ENCODE peak calls at places on chromosome 15, in six cellular contexts. D is sigmoid colon, J is lower lobe of right lung, E is GM23338, A is right atrium auricular region, B is BE2C. Z is an unnamed sample.

GRCh38 chr15:38894260-38894948 is 329.8 kb upstream of the RASGRP1 start:
- DNase-seq in J (no peak), B (no peak), D (no peak), A (no peak), E (no peak), Z (no peak)

GRCh38 chr15:34001536-34001935 is 33.2 kb downstream of the CHRM5 start:
- DNase-seq in D (no peak), E (no peak), B (no peak), A (no peak), J (no peak), Z (no peak)

GRCh38 chr15:63135804-63136203 is 14.1 kb downstream of the LACTB start:
- DNase-seq in A (no peak), J (no peak), D (no peak), B (no peak), E (no peak), Z (no peak)

GRCh38 chr15:76150508-76150907 is 90.7 kb downstream of the TMEM266 start:
- DNase-seq in D (no peak), B (no peak), E (no peak), J (peak), A (no peak), Z (no peak)

GRCh38 chr15:44813231-44813630 is 76.9 kb downstream of the TRIM69 start:
- DNase-seq in D (no peak), B (no peak), A (no peak), J (no peak), E (no peak), Z (no peak)

GRCh38 chr15:67083135-67083766 is 17.8 kb downstream of the SMAD3 start:
- DNase-seq in J (no peak), A (no peak), D (no peak), B (no peak), E (no peak), Z (no peak)

GRCh38 chr15:33968224-33968623 is at the start of gene CHRM5:
- DNase-seq in A (no peak), E (no peak), J (no peak), B (peak), D (no peak), Z (no peak)

GRCh38 chr15:70327328-70328136 is 229.8 kb upstream of the TLE3 start:
- DNase-seq in B (no peak), A (peak), D (no peak), J (no peak), E (no peak), Z (no peak)

GRCh38 chr15:41116872-41117242 is 777 bp upstream of the INO80 start:
- DNase-seq in B (no peak), D (no peak), E (no peak), A (no peak), J (no peak), Z (no peak)

GRCh38 chr15:29925227-29926082 is 103.2 kb upstream of the TJP1 start:
- DNase-seq in J (peak), A (no peak), E (peak), D (peak), B (peak), Z (no peak)

GRCh38 chr15:85457392-85457968 is 77.1 kb downstream of the AKAP13 start:
- DNase-seq in J (no peak), B (no peak), D (no peak), E (no peak), A (no peak), Z (no peak)

GRCh38 chr15:87528873-87529272 is 727.7 kb downstream of the NTRK3 start:
- DNase-seq in D (no peak), E (no peak), B (no peak), A (no peak), J (no peak), Z (no peak)

GRCh38 chr15:35260961-35261360 is 175.9 kb upstream of the NANOGP8 start:
- DNase-seq in A (no peak), B (no peak), D (no peak), J (no peak), E (no peak), Z (no peak)

GRCh38 chr15:85622432-85622831 is 172.3 kb downstream of the KLHL25 start:
- DNase-seq in A (no peak), J (no peak), D (no peak), E (no peak), B (no peak), Z (no peak)

GRCh38 chr15:81480645-81481053 is 106.6 kb upstream of the TMC3 start:
- DNase-seq in B (peak), D (no peak), E (peak), A (no peak), J (no peak), Z (no peak)

GRCh38 chr15:27271258-27271657 is 300.3 kb downstream of the GABRG3 start:
- DNase-seq in D (no peak), A (no peak), E (peak), J (no peak), B (no peak), Z (no peak)

GRCh38 chr15:92226020-92226612 is 167.6 kb upstream of the ST8SIA2 start:
- DNase-seq in A (no peak), D (no peak), B (peak), J (no peak), E (peak), Z (no peak)

GRCh38 chr15:48680841-48681240 is 35.3 kb upstream of the FBN1 start:
- DNase-seq in A (no peak), J (no peak), D (no peak), E (no peak), B (no peak), Z (no peak)

GRCh38 chr15:60563539-60564404 is 84.8 kb upstream of the ICE2 start:
- DNase-seq in B (no peak), D (no peak), E (no peak), J (no peak), A (no peak), Z (no peak)

GRCh38 chr15:85002517-85002916 is 20.9 kb downstream of the PDE8A start:
- DNase-seq in J (no peak), E (peak), D (no peak), A (no peak), B (no peak), Z (no peak)

GRCh38 chr15:39088186-39088585 is 492.7 kb upstream of the THBS1 start:
- DNase-seq in B (no peak), J (no peak), A (no peak), D (no peak), E (no peak), Z (no peak)

GRCh38 chr15:76163429-76164020 is 103.7 kb downstream of the TMEM266 start:
- DNase-seq in E (no peak), B (no peak), A (peak), J (peak), D (peak), Z (no peak)

GRCh38 chr15:47384316-47384715 is 333.0 kb upstream of the SEMA6D start:
- DNase-seq in B (peak), J (no peak), E (peak), A (peak), D (no peak), Z (no peak)

GRCh38 chr15:64521726-64522164 is 61.4 kb downstream of the ZNF609 start:
- DNase-seq in J (no peak), B (peak), A (peak), D (peak), E (peak), Z (no peak)

GRCh38 chr15:72116680-72117447 is 1.1 kb downstream of the MYO9A start:
- DNase-seq in B (peak), D (peak), E (peak), A (peak), J (no peak), Z (peak)

GRCh38 chr15:70426065-70426821 is 328.5 kb upstream of the TLE3 start:
- DNase-seq in E (no peak), J (no peak), A (no peak), B (no peak), D (no peak), Z (no peak)

GRCh38 chr15:71669688-71670087 is 140.7 kb upstream of the NR2E3 start:
- DNase-seq in E (no peak), B (no peak), D (no peak), J (no peak), A (no peak), Z (no peak)

GRCh38 chr15:33425149-33425548 is 114.4 kb downstream of the RYR3 start:
- DNase-seq in D (no peak), B (no peak), A (peak), E (no peak), J (no peak), Z (no peak)

GRCh38 chr15:50353251-50353998 is 1.6 kb downstream of the GABPB1 start:
- DNase-seq in A (no peak), D (no peak), J (no peak), E (no peak), B (no peak), Z (no peak)

GRCh38 chr15:89130194-89130593 is 41.9 kb downstream of the ABHD2 start:
- DNase-seq in D (no peak), J (no peak), A (no peak), E (no peak), B (no peak), Z (no peak)

GRCh38 chr15:72511536-72511935 is 37.4 kb downstream of the ARIH1 start:
- DNase-seq in B (no peak), E (no peak), D (no peak), A (no peak), J (no peak), Z (no peak)

GRCh38 chr15:78623786-78624497 is 3.1 kb upstream of the CHRNA3 start:
- DNase-seq in A (no peak), B (no peak), D (no peak), E (no peak), J (no peak), Z (no peak)
- H3K4me3 ChIP-seq in A (no peak), B (no peak), D (no peak), E (no peak), J (no peak), Z (no peak)

GRCh38 chr15:31262901-31263671 is 63.5 kb upstream of the KLF13 start:
- DNase-seq in D (peak), E (no peak), J (peak), B (no peak), A (peak), Z (peak)
- H3K4me3 ChIP-seq in D (no peak), E (no peak), J (no peak), B (no peak), A (no peak), Z (no peak)

GRCh38 chr15:55914446-55914845 is 79.0 kb downstream of the NEDD4 start:
- DNase-seq in A (no peak), J (no peak), B (no peak), E (no peak), D (no peak), Z (no peak)
- H3K4me3 ChIP-seq in A (no peak), J (no peak), B (no peak), E (no peak), D (no peak), Z (no peak)

GRCh38 chr15:62058327-62059028 is 1.8 kb downstream of the VPS13C start:
- DNase-seq in J (no peak), B (no peak), A (no peak), E (no peak), D (no peak), Z (no peak)
- H3K4me3 ChIP-seq in J (no peak), B (no peak), A (no peak), E (no peak), D (peak), Z (no peak)

GRCh38 chr15:96121066-96121465 is 209.4 kb upstream of the NR2F2 start:
- DNase-seq in E (no peak), D (no peak), A (no peak), B (no peak), J (no peak), Z (no peak)
- H3K4me3 ChIP-seq in E (no peak), D (no peak), A (no peak), B (no peak), J (no peak), Z (no peak)

GRCh38 chr15:100457201-100457600 is 71.5 kb downstream of the CERS3 start:
- DNase-seq in A (no peak), B (no peak), D (no peak), J (no peak), E (peak), Z (no peak)
- H3K4me3 ChIP-seq in A (no peak), B (no peak), D (no peak), J (no peak), E (no peak), Z (no peak)

DNA sequence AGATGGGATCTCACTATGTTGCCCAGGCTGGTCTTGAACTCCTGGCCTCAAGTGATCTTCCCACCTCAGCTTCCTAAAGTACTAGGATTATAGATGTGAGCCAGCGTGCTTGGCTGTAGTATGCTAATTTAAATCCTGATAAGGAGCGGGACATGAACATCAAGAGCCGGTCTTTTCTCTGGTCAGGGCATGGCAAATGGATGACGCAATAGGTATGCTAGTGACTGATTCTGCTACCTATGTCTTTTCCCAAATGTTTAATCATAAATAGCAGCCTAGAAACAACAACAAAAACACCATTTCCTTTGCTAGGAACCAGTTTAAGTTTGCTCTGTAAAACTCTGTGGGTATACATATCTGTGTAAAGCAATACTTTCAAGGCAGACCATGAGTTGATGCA is 64.7 kb downstream of the STARD9 start:
- DNase-seq in E (no peak), A (no peak), B (no peak), J (no peak), D (no peak), Z (no peak)
- H3K4me3 ChIP-seq in E (no peak), A (no peak), B (no peak), J (no peak), D (no peak), Z (no peak)

GRCh38 chr15:74053497-74053896 is 28.9 kb downstream of the GOLGA6A start:
- DNase-seq in D (no peak), B (no peak), E (no peak), A (no peak), J (peak), Z (peak)
- H3K4me3 ChIP-seq in D (no peak), B (no peak), E (no peak), A (no peak), J (no peak), Z (no peak)